ENCODE peak calls at places on chromosome 12, in four cellular contexts. V is NCI-H1417, N is mucosa of gallbladder, Q is astrocyte of the cerebellum. C is an unnamed sample.
A peak's percentile ranks its signal among the peaks of the same experiment; 100 is the strongest.

GRCh38 chr12:102249073-102249854 is 51.6 kb upstream of the PMCH start:
- DNase-seq in V (no peak), N (no peak), Q (no peak), C (no peak)

GRCh38 chr12:52052471-52053186 is 1.4 kb downstream of the NR4A1 start:
- DNase-seq in V (peak; percentile 39), N (no peak), Q (no peak), C (no peak)

GRCh38 chr12:79857675-79858074 is 77.2 kb downstream of the PPP1R12A start:
- DNase-seq in V (no peak), N (no peak), Q (no peak), C (no peak)

GRCh38 chr12:69822205-69822860 is 2.7 kb upstream of the MYRFL start:
- DNase-seq in V (no peak), N (no peak), Q (peak; percentile 1), C (no peak)

GRCh38 chr12:70449074-70449757 is 83.1 kb downstream of the KCNMB4 start:
- DNase-seq in V (no peak), N (no peak), Q (no peak), C (no peak)

GRCh38 chr12:6943719-6944380 is at the start of the genes C12orf57 and RNU7-1:
- DNase-seq in V (peak; percentile 94), N (no peak), Q (peak; percentile 76), C (peak; percentile 78)

GRCh38 chr12:48826209-48826855 is 8.0 kb downstream of the CACNB3 start:
- DNase-seq in V (no peak), N (no peak), Q (no peak), C (no peak)

GRCh38 chr12:32603858-32604257 is 75.2 kb upstream of the DNM1L start:
- DNase-seq in V (no peak), N (no peak), Q (peak; percentile 57), C (no peak)

GRCh38 chr12:81288651-81289050 is 210.8 kb downstream of the ACSS3 start:
- DNase-seq in V (no peak), N (no peak), Q (no peak), C (no peak)

GRCh38 chr12:89525002-89525823 is 617 bp upstream of the GALNT4 start:
- DNase-seq in V (peak; percentile 81), N (peak; percentile 40), Q (no peak), C (peak; percentile 36)

GRCh38 chr12:21773799-21774198 is 707 bp downstream of the KCNJ8 start:
- DNase-seq in V (no peak), N (no peak), Q (no peak), C (no peak)

GRCh38 chr12:113823816-113824215 is 142.3 kb downstream of the RBM19 start:
- DNase-seq in V (no peak), N (no peak), Q (no peak), C (no peak)

GRCh38 chr12:120368789-120369475 is at the start of gene MSI1:
- DNase-seq in V (peak; percentile 65), N (no peak), Q (no peak), C (no peak)

GRCh38 chr12:110744697-110745264 is 2.1 kb upstream of the PPP1CC start:
- DNase-seq in V (no peak), N (peak; percentile 47), Q (no peak), C (no peak)

GRCh38 chr12:109952160-109952858 is 43.9 kb downstream of the GIT2 start:
- DNase-seq in V (no peak), N (no peak), Q (no peak), C (no peak)

GRCh38 chr12:114963846-114964245 is 279.9 kb upstream of the TBX3 start:
- DNase-seq in V (no peak), N (no peak), Q (no peak), C (no peak)

GRCh38 chr12:111643428-111643826 is 42.3 kb downstream of the BRAP start:
- DNase-seq in V (no peak), N (peak; percentile 21), Q (no peak), C (no peak)

GRCh38 chr12:10559241-10559640 is 53.6 kb downstream of the EIF2S3B start:
- DNase-seq in V (no peak), N (no peak), Q (no peak), C (no peak)

GRCh38 chr12:66594688-66595087 is 84.2 kb downstream of the GRIP1 start:
- DNase-seq in V (no peak), N (no peak), Q (no peak), C (no peak)

GRCh38 chr12:98439471-98440164 is 75.8 kb upstream of the TMPO start:
- DNase-seq in V (no peak), N (no peak), Q (no peak), C (no peak)

GRCh38 chr12:41769810-41770209 is 374.9 kb downstream of the GXYLT1 start:
- DNase-seq in V (no peak), N (no peak), Q (no peak), C (no peak)

GRCh38 chr12:46571593-46571992 is 199.0 kb upstream of the SLC38A2 start:
- DNase-seq in V (no peak), N (no peak), Q (no peak), C (no peak)

GRCh38 chr12:71312767-71313375 is 126.7 kb upstream of the LGR5 start:
- DNase-seq in V (no peak), N (no peak), Q (no peak), C (no peak)

GRCh38 chr12:132154941-132155770 is 10.9 kb downstream of the NOC4L start:
- DNase-seq in V (no peak), N (no peak), Q (no peak), C (no peak)

GRCh38 chr12:80607361-80608135 is 99.9 kb upstream of the MYF6 start:
- DNase-seq in V (no peak), N (no peak), Q (no peak), C (no peak)

GRCh38 chr12:120847392-120848157 is 56.6 kb downstream of the SPPL3 start:
- DNase-seq in V (no peak), N (no peak), Q (no peak), C (no peak)

GRCh38 chr12:56687225-56688128 is 607 bp downstream of the PTGES3 start:
- DNase-seq in V (peak; percentile 86), N (peak; percentile 51), Q (no peak), C (peak; percentile 81)

GRCh38 chr12:112961074-112961473 is 17.2 kb upstream of the OAS2 start:
- DNase-seq in V (no peak), N (no peak), Q (no peak), C (no peak)

GRCh38 chr12:119659289-119659897 is 8.5 kb upstream of the PRKAB1 start:
- DNase-seq in V (peak; percentile 21), N (peak; percentile 33), Q (no peak), C (no peak)

GRCh38 chr12:39145175-39145999 is 240.0 kb upstream of the CPNE8 start:
- DNase-seq in V (no peak), N (peak; percentile 14), Q (peak; percentile 5), C (no peak)

C was measured in lung.